ENCODE peak calls at places on chromosomes 3 and 15, in four cellular contexts. F is SK-N-SH, C is K562, H is H1. N is an unnamed sample.

GRCh38 chr15:41884458-41884857 is 9.4 kb downstream of the SPTBN5 start:
- DNase-seq in F (no peak), C (no peak), H (no peak), N (no peak)

GRCh38 chr3:153069598-153069997 is 92.4 kb upstream of the RAP2B start:
- DNase-seq in F (no peak), C (no peak), H (no peak), N (no peak)

GRCh38 chr3:47002490-47003410 is 23.3 kb downstream of the NBEAL2 start:
- DNase-seq in C (no peak), H (peak; percentile 91), F (peak; percentile 60), N (peak; percentile 85)

GRCh38 chr3:64685331-64685799 is 2.4 kb downstream of the ADAMTS9 start:
- DNase-seq in C (no peak), F (peak; percentile 36), H (no peak), N (no peak)

GRCh38 chr3:170259853-170260386 is 37.7 kb downstream of the PRKCI start:
- DNase-seq in H (no peak), F (no peak), C (no peak), N (no peak)

GRCh38 chr3:52310861-52311566 is 5.1 kb upstream of the DNAH1 start:
- DNase-seq in H (no peak), C (no peak), F (no peak), N (no peak)

GRCh38 chr3:13671536-13672233 is 122.8 kb downstream of the FBLN2 start:
- DNase-seq in F (no peak), C (no peak), H (no peak), N (no peak)

GRCh38 chr15:79846539-79846938 is 50.3 kb downstream of the MTHFS start:
- DNase-seq in C (no peak), H (no peak), F (no peak), N (no peak)

GRCh38 chr15:78415284-78415683 is 22.7 kb upstream of the IREB2 start:
- DNase-seq in H (no peak), F (no peak), C (no peak), N (no peak)

GRCh38 chr3:123723527-123724168 is 138.8 kb upstream of the HACD2 start:
- DNase-seq in C (peak; percentile 77), H (peak; percentile 76), F (peak; percentile 67), N (peak; percentile 63)

GRCh38 chr15:48358229-48358641 is 27.0 kb downstream of the DUT start:
- DNase-seq in H (no peak), C (peak; percentile 19), F (peak; percentile 32), N (no peak)

GRCh38 chr3:59517448-59517847 is 467.6 kb upstream of the CFAP20DC start:
- DNase-seq in H (no peak), F (no peak), C (no peak), N (no peak)

GRCh38 chr3:190381356-190381940 is 6.5 kb upstream of the CLDN16 start:
- DNase-seq in F (no peak), H (no peak), C (no peak), N (no peak)

GRCh38 chr3:52244061-52244628 is 1.4 kb upstream of the PPM1M start:
- DNase-seq in H (no peak), C (no peak), F (no peak), N (no peak)

GRCh38 chr15:84736375-84736774 is 12.0 kb upstream of the ZNF592 start:
- DNase-seq in C (no peak), F (no peak), H (no peak), N (no peak)

GRCh38 chr3:8559351-8559750 is 57.7 kb downstream of the LMCD1 start:
- DNase-seq in F (no peak), H (no peak), C (no peak), N (no peak)

GRCh38 chr3:161314836-161315391 is 56.4 kb downstream of the SPTSSB start:
- DNase-seq in C (no peak), F (no peak), H (no peak), N (no peak)

GRCh38 chr3:71309342-71309741 is 274.2 kb downstream of the FOXP1 start:
- DNase-seq in H (no peak), C (no peak), F (no peak), N (no peak)

GRCh38 chr3:123330441-123330991 is 118.4 kb downstream of the ADCY5 start:
- DNase-seq in H (no peak), C (no peak), F (no peak), N (no peak)

GRCh38 chr15:98804057-98804380 is 155.7 kb downstream of the IGF1R start:
- DNase-seq in H (no peak), C (no peak), F (no peak), N (no peak)

GRCh38 chr3:186915808-186916796 is 14.2 kb upstream of the ST6GAL1 start:
- DNase-seq in C (no peak), H (no peak), F (peak; percentile 34), N (no peak)

GRCh38 chr3:77303943-77304778 is 264.3 kb downstream of the ROBO2 start:
- DNase-seq in F (no peak), H (no peak), C (peak; percentile 15), N (no peak)

GRCh38 chr3:25665646-25666136 is 984 bp upstream of the TOP2B start:
- DNase-seq in C (peak; percentile 12), H (no peak), F (no peak), N (no peak)

GRCh38 chr15:85709250-85709649 is 85.5 kb downstream of the KLHL25 start:
- DNase-seq in C (no peak), H (no peak), F (no peak), N (no peak)

GRCh38 chr15:69200773-69201745 is 40.6 kb downstream of the GLCE start:
- DNase-seq in H (no peak), F (no peak), C (no peak), N (no peak)

GRCh38 chr3:53813876-53814275 is 32.3 kb downstream of the CHDH start:
- DNase-seq in H (no peak), C (no peak), F (no peak), N (no peak)

GRCh38 chr3:100993309-100993708 is at the start of gene ABI3BP:
- DNase-seq in C (peak; percentile 5), H (no peak), F (peak; percentile 56), N (peak; percentile 16)

GRCh38 chr15:92167413-92167950 is 226.2 kb upstream of the ST8SIA2 start:
- DNase-seq in C (no peak), H (no peak), F (no peak), N (no peak)

GRCh38 chr15:63172376-63173115 is 15.3 kb upstream of the RPS27L start:
- DNase-seq in C (no peak), F (no peak), H (peak; percentile 39), N (no peak)

GRCh38 chr15:80456517-80457497 is 52.6 kb downstream of the ARNT2 start:
- DNase-seq in F (no peak), H (no peak), C (no peak), N (no peak)

GRCh38 chr15:53522878-53523455 is 236.5 kb downstream of the WDR72 start:
- DNase-seq in F (no peak), C (no peak), H (no peak), N (no peak)

GRCh38 chr15:32824777-32825176 is 107.0 kb downstream of the GREM1 start:
- DNase-seq in F (no peak), H (no peak), C (no peak), N (no peak)

GRCh38 chr3:193809106-193809505 is 216.1 kb downstream of the OPA1 start:
- DNase-seq in H (no peak), C (no peak), F (no peak), N (no peak)

GRCh38 chr3:172836390-172836997 is 86.0 kb downstream of the ECT2 start:
- DNase-seq in C (peak; percentile 76), F (peak; percentile 27), H (no peak), N (peak; percentile 40)

GRCh38 chr3:113161661-113162060 is 49.7 kb upstream of the BOC start:
- DNase-seq in H (no peak), C (no peak), F (no peak), N (no peak)

GRCh38 chr3:87041191-87041590 is 50.2 kb upstream of the VGLL3 start:
- DNase-seq in F (no peak), H (no peak), C (no peak), N (no peak)

GRCh38 chr3:67526246-67526645 is 128.2 kb downstream of the SUCLG2 start:
- DNase-seq in H (no peak), C (no peak), F (no peak), N (no peak)

DNA sequence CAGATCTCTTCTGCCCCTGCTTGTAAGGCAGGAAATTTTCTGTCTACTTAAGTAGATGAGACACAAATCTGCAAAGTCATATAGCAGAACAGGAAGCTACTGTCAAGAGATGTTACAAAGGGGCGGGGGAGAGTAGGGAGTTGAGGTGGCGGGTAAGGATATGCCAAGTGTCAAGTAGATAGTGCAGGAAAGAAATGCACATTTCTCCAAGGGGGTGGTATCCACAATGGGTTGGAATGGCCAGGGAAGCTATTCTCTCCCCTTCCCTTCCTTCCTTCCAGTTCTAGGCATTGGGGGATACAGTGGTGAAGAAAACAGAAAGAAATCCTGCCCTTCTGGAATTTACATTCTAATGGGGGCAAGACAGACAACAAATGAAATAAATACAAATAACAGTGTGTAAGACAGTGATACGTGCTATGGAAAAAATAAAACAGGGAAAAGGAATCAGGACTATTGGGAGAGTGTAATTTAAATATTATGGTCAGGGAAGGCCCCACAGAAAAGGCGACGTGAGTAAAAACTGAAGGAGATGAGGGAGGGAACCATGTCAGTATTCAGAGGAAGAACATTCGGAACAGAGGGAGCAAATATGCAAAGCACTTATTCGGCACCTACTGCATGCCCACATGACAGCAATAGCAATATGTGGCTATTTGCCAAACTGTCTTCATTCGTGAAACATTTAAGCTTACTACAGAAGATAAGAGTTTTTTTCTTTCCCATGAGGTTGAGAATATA is 42.8 kb upstream of the RNU6-1 start:
- DNase-seq in F (no peak), H (no peak), C (peak; percentile 93), N (no peak)
- TF ChIP-seq TEAD4 in F (no peak), H (no peak), C (no peak), N (no peak)

DNA sequence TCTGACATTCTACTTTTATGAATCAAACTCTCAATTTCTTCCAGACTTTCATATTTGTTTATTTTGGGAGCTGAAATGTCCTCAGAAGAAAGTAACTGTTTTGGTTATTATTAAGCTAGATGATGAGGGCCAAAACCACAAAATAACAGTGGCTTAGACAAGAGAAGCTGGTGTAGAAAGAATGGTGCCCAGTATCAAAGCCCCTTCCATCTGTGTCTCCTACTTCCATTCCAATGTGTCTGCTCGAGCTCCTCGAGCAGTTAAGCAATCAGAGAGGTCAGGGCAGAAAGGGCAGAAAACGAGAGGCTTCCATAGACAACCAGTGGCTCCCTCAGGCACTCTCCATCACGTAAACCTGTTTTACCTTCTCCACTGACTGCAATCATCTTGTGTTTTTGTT is 59.7 kb upstream of the MAGI1 start:
- DNase-seq in F (no peak), H (no peak), C (no peak), N (no peak)
- TF ChIP-seq TEAD4 in F (no peak), H (no peak), C (no peak), N (no peak)

GRCh38 chr3:10745392-10745791 is 70.6 kb upstream of the SLC6A11 start:
- DNase-seq in F (no peak), H (no peak), C (no peak), N (no peak)
- TF ChIP-seq TEAD4 in F (no peak), H (no peak), C (no peak), N (no peak)

GRCh38 chr15:65275728-65276126 is 11.0 kb downstream of the PARP16 start:
- DNase-seq in F (no peak), H (no peak), C (peak; percentile 48), N (no peak)
- TF ChIP-seq TEAD4 in F (no peak), H (no peak), C (no peak), N (no peak)